ENCODE peak calls at places on chromosomes 12 and 14, in eight cellular contexts. R is activated T-cell treated with anti-CD3 and anti-CD28 coated beads, Interleukin-2, amount 50 U/mL, for 48 hours; T is IMR-90; D is kidney; N is stimulated activated CD8-positive, alpha-beta memory T cell treated with anti-CD3 and anti-CD28 coated beads, Interleukin-4, amount 100 ng/mL, for 48 hours; F is NCI-H1417; B is fibroblast of pulmonary artery; G is LoVo. W is an unnamed sample.

GRCh38 chr14:78836777-78837176 is 666.6 kb downstream of the NRXN3 start:
- DNase-seq in R (peak; percentile 17), T (peak; percentile 52), D (no peak), N (peak; percentile 33), F (peak; percentile 87), B (peak; percentile 60), G (peak; percentile 29), W (peak; percentile 57)

GRCh38 chr12:25252946-25253345 is 2.2 kb upstream of the KRAS start:
- DNase-seq in R (no peak), T (no peak), D (no peak), N (no peak), F (no peak), B (no peak), G (no peak), W (no peak)

GRCh38 chr12:62604373-62604772 is 137.7 kb downstream of the MON2 start:
- DNase-seq in R (no peak), T (no peak), D (no peak), N (no peak), F (no peak), B (no peak), G (no peak), W (no peak)

GRCh38 chr14:88333036-88333435 is 10.0 kb upstream of the KCNK10 start:
- DNase-seq in R (no peak), T (no peak), D (no peak), N (no peak), F (no peak), B (no peak), G (no peak), W (no peak)

GRCh38 chr12:92242917-92243316 is 97.3 kb upstream of the BTG1 start:
- DNase-seq in R (no peak), T (peak; percentile 59), D (no peak), N (no peak), F (no peak), B (peak; percentile 81), G (no peak), W (no peak)

GRCh38 chr12:119006749-119007148 is 25.4 kb downstream of the SRRM4 start:
- DNase-seq in R (no peak), T (no peak), D (peak; percentile 48), N (no peak), F (no peak), B (no peak), G (no peak), W (no peak)

GRCh38 chr12:108772896-108773797 is 41.8 kb upstream of the CORO1C start:
- DNase-seq in R (no peak), T (no peak), D (no peak), N (no peak), F (peak; percentile 24), B (no peak), G (no peak), W (no peak)

GRCh38 chr12:120977531-120978295 is 630 bp upstream of the HNF1A start:
- DNase-seq in R (no peak), T (no peak), D (no peak), N (no peak), F (no peak), B (no peak), G (no peak), W (no peak)

GRCh38 chr12:92259291-92259690 is 113.6 kb upstream of the BTG1 start:
- DNase-seq in R (no peak), T (no peak), D (no peak), N (no peak), F (no peak), B (no peak), G (no peak), W (peak; percentile 37)

GRCh38 chr14:58805605-58806358 is 168.0 kb downstream of the DACT1 start:
- DNase-seq in R (no peak), T (peak; percentile 44), D (no peak), N (no peak), F (peak; percentile 92), B (peak; percentile 91), G (peak; percentile 11), W (peak; percentile 46)

GRCh38 chr12:118682656-118683055 is 298.7 kb upstream of the SRRM4 start:
- DNase-seq in R (no peak), T (no peak), D (no peak), N (no peak), F (no peak), B (no peak), G (no peak), W (no peak)

GRCh38 chr12:1552978-1553471 is 41.4 kb downstream of the FBXL14 start:
- DNase-seq in R (no peak), T (peak; percentile 84), D (no peak), N (no peak), F (no peak), B (no peak), G (no peak), W (no peak)

GRCh38 chr14:100538566-100539318 is 48.5 kb downstream of the BEGAIN start:
- DNase-seq in R (no peak), T (no peak), D (peak; percentile 72), N (no peak), F (no peak), B (no peak), G (no peak), W (no peak)

GRCh38 chr12:5442251-5443006 is 10.5 kb downstream of the NTF3 start:
- DNase-seq in R (no peak), T (peak; percentile 73), D (no peak), N (no peak), F (peak; percentile 88), B (peak; percentile 57), G (peak; percentile 53), W (peak; percentile 49)

GRCh38 chr12:63319386-63319785 is 168.4 kb upstream of the AVPR1A start:
- DNase-seq in R (no peak), T (no peak), D (no peak), N (no peak), F (peak; percentile 21), B (no peak), G (peak; percentile 15), W (no peak)

GRCh38 chr14:50023671-50024490 is 92.5 kb downstream of the VCPKMT start:
- DNase-seq in R (no peak), T (peak; percentile 89), D (no peak), N (no peak), F (no peak), B (peak; percentile 65), G (no peak), W (no peak)

GRCh38 chr14:105899657-105900397 is 373.4 kb downstream of the TMEM121 start:
- DNase-seq in R (no peak), T (no peak), D (peak; percentile 48), N (no peak), F (no peak), B (no peak), G (no peak), W (no peak)

GRCh38 chr14:64232095-64232830 is 61.9 kb downstream of the ESR2 start:
- DNase-seq in R (peak; percentile 52), T (peak; percentile 96), D (no peak), N (peak; percentile 50), F (no peak), B (peak; percentile 95), G (no peak), W (peak; percentile 95)

GRCh38 chr12:27277846-27278260 is 33.8 kb downstream of the STK38L start:
- DNase-seq in R (no peak), T (peak; percentile 97), D (no peak), N (no peak), F (no peak), B (peak; percentile 95), G (peak; percentile 61), W (peak; percentile 74)

GRCh38 chr12:46518184-46518583 is 145.6 kb upstream of the SLC38A2 start:
- DNase-seq in R (no peak), T (no peak), D (peak; percentile 79), N (no peak), F (no peak), B (no peak), G (no peak), W (no peak)

GRCh38 chr12:51065530-51065929 is 17.4 kb downstream of the LETMD1 start:
- DNase-seq in R (no peak), T (no peak), D (no peak), N (no peak), F (no peak), B (no peak), G (no peak), W (no peak)

GRCh38 chr14:66070542-66071319 is 415.4 kb upstream of the CCDC196 start:
- DNase-seq in R (peak; percentile 81), T (no peak), D (no peak), N (peak; percentile 89), F (peak; percentile 33), B (peak; percentile 32), G (peak; percentile 23), W (peak; percentile 39)

GRCh38 chr12:32493282-32493681 is 93.9 kb downstream of the FGD4 start:
- DNase-seq in R (no peak), T (no peak), D (no peak), N (no peak), F (no peak), B (no peak), G (no peak), W (no peak)

GRCh38 chr14:91313852-91314251 is 69.3 kb upstream of the GPR68 start:
- DNase-seq in R (no peak), T (no peak), D (no peak), N (no peak), F (no peak), B (no peak), G (no peak), W (no peak)

GRCh38 chr12:46391630-46392029 is 19.1 kb upstream of the SLC38A2 start:
- DNase-seq in R (no peak), T (no peak), D (no peak), N (no peak), F (no peak), B (peak; percentile 62), G (no peak), W (no peak)

GRCh38 chr14:54348001-54348611 is 48.7 kb upstream of the CDKN3 start:
- DNase-seq in R (no peak), T (peak; percentile 47), D (no peak), N (no peak), F (peak; percentile 86), B (peak; percentile 66), G (peak; percentile 86), W (peak; percentile 63)

GRCh38 chr12:116423053-116423452 is 136.1 kb upstream of the MAP1LC3B2 start:
- DNase-seq in R (no peak), T (peak; percentile 82), D (no peak), N (no peak), F (no peak), B (peak; percentile 91), G (no peak), W (no peak)